ENCODE peak calls at places on chromosomes 11 and 22, in four cellular contexts. One of them, this sample, is unnamed.

GRCh38 chr11:106271686-106272085 is 194.2 kb downstream of the AASDHPPT start:
- DNase-seq in neural progenitor cell: no peak
- DNase-seq in NB4: no peak
- DNase-seq in AG04450: no peak
- DNase-seq in this sample: no peak

GRCh38 chr11:14015711-14016110 is 53.2 kb downstream of the SPON1 start:
- DNase-seq in neural progenitor cell: no peak
- DNase-seq in NB4: no peak
- DNase-seq in AG04450: no peak
- DNase-seq in this sample: peak; percentile 72

GRCh38 chr22:27462190-27462589 is 339.4 kb downstream of the MN1 start:
- DNase-seq in AG04450: no peak
- DNase-seq in NB4: no peak
- DNase-seq in neural progenitor cell: peak; percentile 85
- DNase-seq in this sample: no peak

GRCh38 chr22:23058481-23059336 is 11.6 kb upstream of the GNAZ start:
- DNase-seq in NB4: no peak
- DNase-seq in AG04450: no peak
- DNase-seq in neural progenitor cell: no peak
- DNase-seq in this sample: no peak

GRCh38 chr11:28110839-28111235 is 2.6 kb downstream of the METTL15 start:
- DNase-seq in AG04450: no peak
- DNase-seq in NB4: peak; percentile 12
- DNase-seq in neural progenitor cell: no peak
- DNase-seq in this sample: no peak

GRCh38 chr11:130525307-130525706 is 76.9 kb downstream of the ADAMTS15 start:
- DNase-seq in NB4: no peak
- DNase-seq in AG04450: no peak
- DNase-seq in neural progenitor cell: no peak
- DNase-seq in this sample: no peak

GRCh38 chr11:78878631-78879030 is 304.0 kb upstream of the NARS2 start:
- DNase-seq in neural progenitor cell: no peak
- DNase-seq in NB4: no peak
- DNase-seq in AG04450: no peak
- DNase-seq in this sample: no peak

GRCh38 chr11:48006301-48006992 is 26.1 kb downstream of the PTPRJ start:
- DNase-seq in NB4: no peak
- DNase-seq in AG04450: no peak
- DNase-seq in neural progenitor cell: no peak
- DNase-seq in this sample: peak; percentile 86

GRCh38 chr11:63244862-63245261 is 1.5 kb upstream of the SLC22A25 start:
- DNase-seq in NB4: no peak
- DNase-seq in neural progenitor cell: no peak
- DNase-seq in AG04450: no peak
- DNase-seq in this sample: no peak

GRCh38 chr11:92776676-92777075 is 192.8 kb upstream of the MTNR1B start:
- DNase-seq in AG04450: no peak
- DNase-seq in NB4: no peak
- DNase-seq in neural progenitor cell: no peak
- DNase-seq in this sample: no peak

GRCh38 chr11:124415356-124415923 is 9.2 kb downstream of the OR8B4 start:
- DNase-seq in AG04450: peak; percentile 41
- DNase-seq in NB4: peak; percentile 61
- DNase-seq in neural progenitor cell: peak; percentile 72
- DNase-seq in this sample: peak; percentile 71

GRCh38 chr22:24725736-24726135 is 48.8 kb downstream of the PIWIL3 start:
- DNase-seq in neural progenitor cell: no peak
- DNase-seq in NB4: no peak
- DNase-seq in AG04450: no peak
- DNase-seq in this sample: no peak

GRCh38 chr11:38460901-38461300 is 1862.9 kb upstream of the RAG2 start:
- DNase-seq in AG04450: peak; percentile 59
- DNase-seq in neural progenitor cell: no peak
- DNase-seq in NB4: peak; percentile 6
- DNase-seq in this sample: peak; percentile 68

DNA sequence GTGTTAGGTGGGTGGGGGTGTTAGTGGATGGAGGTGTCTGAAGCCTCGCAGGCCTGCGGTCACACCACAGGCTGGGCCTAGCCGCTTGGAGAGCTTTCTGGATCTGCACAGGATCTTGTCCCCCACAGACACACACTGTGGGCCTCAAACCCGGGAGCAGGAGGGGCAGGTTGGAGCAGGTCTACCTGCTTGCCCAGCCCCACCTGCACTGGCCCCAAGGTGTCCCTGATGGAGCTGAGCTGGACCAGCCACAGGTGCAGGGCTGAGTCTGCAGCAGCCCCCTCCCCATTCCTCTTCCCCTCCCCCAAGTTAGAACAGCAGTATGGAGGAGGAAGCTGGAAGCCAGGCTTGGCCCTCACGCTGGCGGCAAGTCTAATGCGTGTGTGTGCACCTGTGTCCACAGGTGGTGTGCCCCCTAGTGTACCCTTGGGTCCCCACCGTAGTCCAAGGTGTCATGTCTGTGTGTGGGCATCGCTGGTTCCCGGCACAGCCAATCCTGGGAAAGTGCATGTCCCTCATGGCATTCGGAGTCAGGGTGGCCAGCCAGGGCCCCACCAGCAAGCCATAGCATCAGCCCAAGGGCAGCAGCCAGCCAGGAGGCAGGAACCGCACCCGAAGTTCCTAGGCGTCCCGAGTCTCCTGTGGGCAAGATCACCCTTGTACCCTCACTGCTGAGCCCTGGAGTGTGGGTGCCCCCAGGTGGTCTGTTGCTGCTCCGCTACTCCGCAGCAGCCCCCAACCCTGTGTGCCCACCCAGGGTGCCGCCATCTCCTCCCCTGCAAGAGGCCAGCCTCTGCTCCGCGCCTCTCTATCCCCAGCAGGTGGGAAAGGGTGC is 2.0 kb upstream of the GATD1 start:
- DNase-seq in AG04450: no peak
- DNase-seq in NB4: no peak
- DNase-seq in neural progenitor cell: no peak
- DNase-seq in this sample: no peak
- H3K4me3 ChIP-seq in AG04450: no peak overlapping the region
- H3K4me3 ChIP-seq in NB4: no peak overlapping the region
- H3K4me3 ChIP-seq in neural progenitor cell: no peak overlapping the region
- H3K4me3 ChIP-seq in this sample: no peak overlapping the region

GRCh38 chr22:44328326-44328725 is 15.6 kb upstream of the SHISAL1 start:
- DNase-seq in neural progenitor cell: no peak
- DNase-seq in AG04450: no peak
- DNase-seq in NB4: no peak
- DNase-seq in this sample: no peak

GRCh38 chr22:44326549-44326881 is 13.8 kb upstream of the SHISAL1 start:
- DNase-seq in neural progenitor cell: no peak
- DNase-seq in NB4: no peak
- DNase-seq in AG04450: no peak
- DNase-seq in this sample: no peak

GRCh38 chr22:44328762-44329161 is 16.0 kb upstream of the SHISAL1 start:
- DNase-seq in NB4: no peak
- DNase-seq in neural progenitor cell: no peak
- DNase-seq in AG04450: no peak
- DNase-seq in this sample: no peak

GRCh38 chr22:44329179-44329796 is 16.5 kb upstream of the SHISAL1 start:
- DNase-seq in neural progenitor cell: no peak
- DNase-seq in NB4: peak; percentile 63
- DNase-seq in AG04450: no peak
- DNase-seq in this sample: no peak

DNA sequence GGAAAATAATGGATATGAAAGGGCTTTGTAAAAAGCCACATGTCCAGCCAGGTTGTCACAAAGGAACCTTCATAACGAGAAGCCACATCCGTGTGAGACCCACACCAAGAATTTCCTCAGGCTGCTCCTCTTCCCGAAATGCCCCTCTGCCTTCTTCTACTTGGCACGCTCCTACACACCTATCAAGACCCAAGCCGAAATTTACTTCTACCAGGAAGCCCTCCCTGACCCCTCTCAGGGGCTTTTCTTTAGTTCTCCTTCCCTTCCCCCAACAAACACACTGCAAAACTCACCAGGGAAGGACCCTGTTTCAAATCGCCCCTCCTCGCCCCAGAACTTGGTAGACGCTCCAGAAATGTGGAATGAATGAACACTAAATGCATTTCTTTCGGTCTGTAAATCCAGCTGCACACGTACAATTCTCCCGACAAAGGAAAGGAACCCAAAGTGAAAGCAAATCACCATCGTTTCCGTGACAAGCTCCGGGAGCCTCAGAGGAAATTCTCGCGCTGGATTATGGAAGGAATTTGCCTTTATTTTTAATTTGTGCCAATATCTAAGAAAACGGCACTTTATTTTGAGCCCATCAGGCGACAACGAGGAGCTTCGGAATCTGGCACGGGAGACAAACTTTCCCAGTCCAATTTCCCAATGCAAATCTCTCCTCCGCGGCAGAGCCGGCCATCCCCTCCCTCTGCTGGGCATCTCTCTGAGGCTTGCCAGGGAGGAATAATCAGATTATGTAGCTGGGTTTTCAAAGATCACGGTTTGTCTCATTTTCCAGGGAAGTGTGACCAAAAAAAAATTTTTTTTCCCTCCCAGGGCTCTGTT is 13.2 kb upstream of the SHISAL1 start:
- DNase-seq in neural progenitor cell: peak; percentile 38
- DNase-seq in AG04450: no peak
- DNase-seq in NB4: no peak
- DNase-seq in this sample: peak; percentile 35
- TF ChIP-seq CTCF in neural progenitor cell: peak; percentile 12
- TF ChIP-seq CTCF in AG04450: peak; percentile 62
- TF ChIP-seq CTCF in NB4: no peak
- TF ChIP-seq CTCF in this sample: peak; percentile 51

GRCh38 chr11:70079691-70080090 is 1.6 kb downstream of the ANO1 start:
- DNase-seq in AG04450: no peak
- DNase-seq in NB4: no peak
- DNase-seq in neural progenitor cell: no peak
- DNase-seq in this sample: no peak
- H3K4me3 ChIP-seq in AG04450: no peak overlapping the region
- H3K4me3 ChIP-seq in NB4: no peak overlapping the region
- H3K4me3 ChIP-seq in neural progenitor cell: no peak overlapping the region
- H3K4me3 ChIP-seq in this sample: no peak overlapping the region

GRCh38 chr11:103284260-103284659 is 175.0 kb downstream of the DYNC2H1 start:
- DNase-seq in AG04450: no peak
- DNase-seq in NB4: no peak
- DNase-seq in neural progenitor cell: no peak
- DNase-seq in this sample: no peak
- TF ChIP-seq CTCF in AG04450: no peak
- TF ChIP-seq CTCF in NB4: no peak
- TF ChIP-seq CTCF in neural progenitor cell: no peak
- TF ChIP-seq CTCF in this sample: no peak

DNA sequence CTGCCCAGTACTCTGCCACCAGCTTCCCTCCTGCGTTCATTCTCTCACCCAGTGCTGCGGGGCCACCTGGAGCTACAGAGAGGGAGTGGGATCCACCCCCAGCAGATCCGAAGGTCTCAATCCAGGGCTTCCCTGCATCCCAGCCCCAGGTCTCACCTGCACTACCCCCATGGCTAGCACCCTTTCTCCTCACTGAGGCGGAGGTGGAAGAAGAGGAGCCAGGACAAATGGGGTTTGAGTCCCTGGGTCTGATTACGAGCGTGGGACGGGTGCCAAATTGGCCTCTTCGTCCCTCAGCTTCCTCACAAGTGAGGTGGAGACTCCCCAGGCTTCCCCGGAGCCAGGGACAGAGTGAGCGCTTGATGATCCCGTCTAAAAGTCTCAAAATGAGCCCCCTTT is 64.2 kb downstream of the NFAM1 start:
- DNase-seq in NB4: no peak
- DNase-seq in neural progenitor cell: no peak
- DNase-seq in AG04450: no peak
- DNase-seq in this sample: no peak
- H3K4me3 ChIP-seq in NB4: no peak overlapping the region
- H3K4me3 ChIP-seq in neural progenitor cell: peak overlapping the region; percentile 72
- H3K4me3 ChIP-seq in AG04450: no peak overlapping the region
- H3K4me3 ChIP-seq in this sample: no peak overlapping the region

GRCh38 chr11:59145534-59145933 is 2.9 kb downstream of the FAM111A start:
- DNase-seq in neural progenitor cell: no peak
- DNase-seq in AG04450: no peak
- DNase-seq in NB4: peak; percentile 86
- DNase-seq in this sample: peak; percentile 90

GRCh38 chr11:59141673-59142460 is 789 bp upstream of the FAM111A start:
- DNase-seq in neural progenitor cell: no peak
- DNase-seq in NB4: no peak
- DNase-seq in AG04450: no peak
- DNase-seq in this sample: peak; percentile 50

GRCh38 chr11:59142530-59143507 is at the start of gene FAM111A:
- DNase-seq in NB4: peak; percentile 89
- DNase-seq in neural progenitor cell: peak; percentile 84
- DNase-seq in AG04450: peak; percentile 65
- DNase-seq in this sample: peak; percentile 74

GRCh38 chr11:59144096-59144495 is 1.4 kb downstream of the FAM111A start:
- DNase-seq in NB4: peak; percentile 30
- DNase-seq in AG04450: no peak
- DNase-seq in neural progenitor cell: no peak
- DNase-seq in this sample: no peak

GRCh38 chr11:59144579-59145345 is 2.1 kb downstream of the FAM111A start:
- DNase-seq in neural progenitor cell: peak; percentile 86
- DNase-seq in NB4: peak; percentile 94
- DNase-seq in AG04450: peak; percentile 42
- DNase-seq in this sample: peak; percentile 77
- TF ChIP-seq CTCF in neural progenitor cell: peak; percentile 36
- TF ChIP-seq CTCF in NB4: no peak
- TF ChIP-seq CTCF in AG04450: no peak
- TF ChIP-seq CTCF in this sample: no peak

GRCh38 chr11:57244911-57245310 is 7.9 kb upstream of the APLNR start:
- DNase-seq in AG04450: no peak
- DNase-seq in NB4: no peak
- DNase-seq in neural progenitor cell: no peak
- DNase-seq in this sample: no peak

GRCh38 chr11:57251037-57251436 is 14.0 kb upstream of the APLNR start:
- DNase-seq in neural progenitor cell: no peak
- DNase-seq in AG04450: no peak
- DNase-seq in NB4: no peak
- DNase-seq in this sample: no peak

GRCh38 chr11:57251491-57252104 is 14.5 kb upstream of the APLNR start:
- DNase-seq in AG04450: no peak
- DNase-seq in NB4: no peak
- DNase-seq in neural progenitor cell: no peak
- DNase-seq in this sample: peak; percentile 41

GRCh38 chr11:57249384-57250319 is 12.6 kb upstream of the APLNR start:
- DNase-seq in neural progenitor cell: peak; percentile 74
- DNase-seq in NB4: peak; percentile 63
- DNase-seq in AG04450: peak; percentile 39
- DNase-seq in this sample: peak; percentile 62

GRCh38 chr11:57248780-57249383 is 11.8 kb upstream of the APLNR start:
- DNase-seq in AG04450: peak; percentile 32
- DNase-seq in neural progenitor cell: peak; percentile 89
- DNase-seq in NB4: peak; percentile 73
- DNase-seq in this sample: peak; percentile 73
- H3K4me3 ChIP-seq in AG04450: no peak overlapping the region
- H3K4me3 ChIP-seq in neural progenitor cell: no peak overlapping the region
- H3K4me3 ChIP-seq in NB4: no peak overlapping the region
- H3K4me3 ChIP-seq in this sample: no peak overlapping the region

This sample was measured in fibroblast of mammary gland.